ENCODE peak calls at places on chromosome 17, in seven cellular contexts. W, P, Q, N, M, H and E are unnamed samples.

GRCh38 chr17:41864837-41865595 is at the start of gene KLHL11:
- DNase-seq in W (peak), P (peak), Q (peak), N (peak), M (peak), H (peak), E (peak)

GRCh38 chr17:74042744-74043486 is 160.6 kb upstream of the RPL38 start:
- DNase-seq in W (no peak), P (no peak), Q (peak), N (no peak), M (peak), H (peak), E (peak)

GRCh38 chr17:1490643-1491405 is 1.7 kb downstream of the MYO1C start:
- DNase-seq in W (peak), P (no peak), Q (no peak), N (no peak), M (peak), H (peak), E (peak)

GRCh38 chr17:57441270-57441600 is 184.9 kb downstream of the MSI2 start:
- DNase-seq in W (no peak), P (no peak), Q (no peak), N (no peak), M (no peak), H (no peak), E (no peak)

GRCh38 chr17:29143894-29144293 is 36.3 kb downstream of the MYO18A start:
- DNase-seq in W (peak), P (no peak), Q (peak), N (no peak), M (peak), H (peak), E (peak)

GRCh38 chr17:41404024-41404651 is 6.7 kb upstream of the KRT31 start:
- DNase-seq in W (no peak), P (no peak), Q (peak), N (no peak), M (peak), H (peak), E (peak)

GRCh38 chr17:17411692-17412091 is 65.1 kb upstream of the MED9 start:
- DNase-seq in W (no peak), P (no peak), Q (no peak), N (no peak), M (peak), H (no peak), E (no peak)

GRCh38 chr17:43372273-43372911 is 26.4 kb upstream of the ARL4D start:
- DNase-seq in W (no peak), P (no peak), Q (no peak), N (no peak), M (no peak), H (peak), E (no peak)

GRCh38 chr17:62705781-62706597 is 78.5 kb downstream of the MRC2 start:
- DNase-seq in W (peak), P (no peak), Q (peak), N (peak), M (no peak), H (peak), E (peak)

GRCh38 chr17:77436481-77436880 is 295.7 kb downstream of the SEC14L1 start:
- DNase-seq in W (no peak), P (no peak), Q (no peak), N (no peak), M (no peak), H (no peak), E (no peak)

GRCh38 chr17:77435272-77436057 is 294.7 kb downstream of the SEC14L1 start:
- DNase-seq in W (no peak), P (no peak), Q (no peak), N (no peak), M (no peak), H (no peak), E (no peak)

GRCh38 chr17:77437017-77437416 is 296.2 kb downstream of the SEC14L1 start:
- DNase-seq in W (no peak), P (no peak), Q (peak), N (no peak), M (no peak), H (peak), E (no peak)

GRCh38 chr17:77434136-77435114 is 293.7 kb downstream of the SEC14L1 start:
- DNase-seq in W (no peak), P (no peak), Q (no peak), N (no peak), M (no peak), H (no peak), E (no peak)

DNA sequence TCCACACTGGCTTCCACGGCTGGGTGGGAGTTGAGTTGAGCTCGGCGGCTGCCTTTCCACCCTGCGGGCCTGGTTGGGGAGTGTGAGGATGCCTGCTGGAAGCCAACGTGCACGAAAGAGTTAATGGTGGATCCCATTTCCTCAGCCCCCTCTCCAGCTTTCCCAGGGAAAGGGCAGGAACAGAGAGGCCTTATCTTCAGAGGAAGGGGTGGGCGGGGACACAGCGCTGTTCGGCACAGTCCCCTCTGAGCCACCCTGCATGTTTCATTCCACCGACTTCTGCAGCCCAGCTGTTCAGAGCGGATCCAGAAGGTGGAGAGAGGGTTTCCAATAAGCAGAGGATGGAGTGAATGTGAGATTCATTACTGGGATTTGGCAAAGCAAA is 295.3 kb downstream of the SEC14L1 start:
- DNase-seq in W (peak), P (no peak), Q (peak), N (no peak), M (no peak), H (peak), E (peak)
- H3K9ac ChIP-seq in W (no peak), P (peak), Q (peak), N (no peak), M (no peak), H (peak), E (peak)

DNA sequence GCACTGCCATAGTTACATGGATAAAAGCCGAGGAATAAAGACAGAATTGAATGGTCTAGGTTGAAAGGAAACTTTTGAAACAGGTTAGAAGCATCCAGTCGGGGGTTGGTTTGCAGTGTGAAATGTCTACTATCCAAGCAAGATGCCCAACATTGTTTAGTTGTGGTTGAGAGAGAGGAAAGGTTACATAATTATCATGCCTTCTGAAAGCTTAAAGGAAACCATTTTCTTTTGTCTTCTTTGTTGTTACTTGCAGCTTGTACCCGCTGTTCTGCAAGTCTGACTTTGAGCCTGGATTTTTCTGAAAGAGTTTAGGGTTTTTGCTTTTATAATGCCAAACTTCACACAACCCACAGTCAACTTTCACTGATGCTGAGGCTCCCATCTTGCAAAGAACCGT is 167.9 kb downstream of the AXIN2 start:
- DNase-seq in W (no peak), P (no peak), Q (no peak), N (no peak), M (peak), H (no peak), E (no peak)
- H2BK120ac ChIP-seq in W (no peak), P (no peak), Q (no peak), N (no peak), M (no peak), H (no peak), E (no peak)

GRCh38 chr17:46208997-46209396 is 15.8 kb upstream of the KANSL1 start:
- DNase-seq in W (no peak), P (no peak), Q (no peak), N (no peak), M (no peak), H (no peak), E (no peak)

GRCh38 chr17:46216682-46217081 is 23.5 kb upstream of the KANSL1 start:
- DNase-seq in W (no peak), P (no peak), Q (no peak), N (no peak), M (no peak), H (no peak), E (no peak)

GRCh38 chr17:46212634-46213435 is 19.6 kb upstream of the KANSL1 start:
- DNase-seq in W (peak), P (peak), Q (peak), N (no peak), M (peak), H (peak), E (peak)
- H2AK5ac ChIP-seq in W (no peak), P (no peak), Q (no peak), N (no peak), M (no peak), H (no peak), E (no peak)

DNA sequence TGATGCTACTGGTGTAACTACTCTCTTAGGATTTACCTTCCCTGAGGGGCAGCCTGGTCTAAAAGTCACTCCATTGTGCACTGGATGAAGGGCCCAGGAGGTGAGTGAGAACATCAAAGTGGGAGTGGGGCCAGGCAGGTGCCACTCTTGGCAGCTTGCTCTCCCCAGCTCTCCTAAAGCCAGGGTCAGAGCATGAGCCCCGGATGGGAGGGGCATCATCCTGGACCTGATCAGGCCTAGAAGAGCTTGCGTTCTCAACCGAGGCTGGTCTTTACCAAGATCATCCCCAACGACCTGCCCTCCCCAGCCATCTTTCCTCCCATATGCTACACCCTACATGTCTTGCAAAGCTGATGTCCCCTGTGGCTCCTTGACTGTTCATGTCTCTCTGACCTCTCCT is 87.1 kb downstream of the AIPL1 start:
- DNase-seq in W (no peak), P (no peak), Q (no peak), N (no peak), M (no peak), H (no peak), E (no peak)
- H3K9ac ChIP-seq in W (no peak), P (no peak), Q (no peak), N (no peak), M (no peak), H (no peak), E (no peak)

GRCh38 chr17:18987230-18987610 is 17.3 kb downstream of the FAM83G start:
- DNase-seq in W (no peak), P (no peak), Q (no peak), N (no peak), M (no peak), H (no peak), E (no peak)

GRCh38 chr17:18984273-18985114 is 20.1 kb downstream of the FAM83G start:
- DNase-seq in W (no peak), P (no peak), Q (no peak), N (no peak), M (no peak), H (no peak), E (no peak)

GRCh38 chr17:18987862-18988545 is 16.6 kb downstream of the FAM83G start:
- DNase-seq in W (no peak), P (no peak), Q (no peak), N (no peak), M (no peak), H (no peak), E (no peak)

GRCh38 chr17:18986541-18987229 is 17.9 kb downstream of the FAM83G start:
- DNase-seq in W (no peak), P (no peak), Q (no peak), N (no peak), M (no peak), H (no peak), E (no peak)

GRCh38 chr17:18985475-18985874 is 19.1 kb downstream of the FAM83G start:
- DNase-seq in W (no peak), P (no peak), Q (no peak), N (no peak), M (no peak), H (no peak), E (no peak)
- H2BK120ac ChIP-seq in W (no peak), P (no peak), Q (no peak), N (no peak), M (no peak), H (no peak), E (no peak)

DNA sequence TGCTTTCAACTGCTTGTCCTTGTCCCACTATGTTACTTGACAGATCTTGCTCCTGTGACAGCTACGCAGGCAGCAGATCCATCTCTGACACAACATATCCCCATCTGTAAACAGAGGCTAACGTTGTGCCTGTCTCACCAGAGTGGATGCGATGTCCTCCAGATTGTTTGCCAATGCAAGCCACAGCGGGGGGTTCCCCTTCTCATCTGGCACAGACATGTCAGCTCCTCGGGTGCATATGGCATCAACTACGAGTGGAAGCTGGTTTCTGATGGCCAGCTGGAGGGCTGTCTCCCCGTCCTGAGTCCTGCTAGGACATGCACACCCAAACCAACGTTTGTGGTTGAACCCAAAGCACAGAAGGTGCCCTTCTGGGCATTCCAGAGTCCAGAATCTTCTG is 39.0 kb downstream of the CYB5D2 start:
- DNase-seq in W (no peak), P (no peak), Q (no peak), N (no peak), M (no peak), H (no peak), E (no peak)
- H2AK5ac ChIP-seq in W (no peak), P (no peak), Q (no peak), N (no peak), M (no peak), H (no peak), E (no peak)

GRCh38 chr17:75612906-75613626 is 20.2 kb upstream of the SMIM5 start:
- DNase-seq in W (no peak), P (no peak), Q (no peak), N (no peak), M (no peak), H (no peak), E (no peak)
- H3K9ac ChIP-seq in W (no peak), P (no peak), Q (no peak), N (no peak), M (no peak), H (no peak), E (no peak)

GRCh38 chr17:36089888-36090836 is at the start of gene CCL3:
- DNase-seq in W (no peak), P (no peak), Q (no peak), N (no peak), M (peak), H (no peak), E (no peak)

GRCh38 chr17:36082062-36082461 is 7.9 kb downstream of the CCL3 start:
- DNase-seq in W (no peak), P (no peak), Q (no peak), N (no peak), M (no peak), H (no peak), E (no peak)

GRCh38 chr17:36088559-36089376 is 1.2 kb downstream of the CCL3 start:
- DNase-seq in W (no peak), P (no peak), Q (no peak), N (no peak), M (no peak), H (no peak), E (peak)

DNA sequence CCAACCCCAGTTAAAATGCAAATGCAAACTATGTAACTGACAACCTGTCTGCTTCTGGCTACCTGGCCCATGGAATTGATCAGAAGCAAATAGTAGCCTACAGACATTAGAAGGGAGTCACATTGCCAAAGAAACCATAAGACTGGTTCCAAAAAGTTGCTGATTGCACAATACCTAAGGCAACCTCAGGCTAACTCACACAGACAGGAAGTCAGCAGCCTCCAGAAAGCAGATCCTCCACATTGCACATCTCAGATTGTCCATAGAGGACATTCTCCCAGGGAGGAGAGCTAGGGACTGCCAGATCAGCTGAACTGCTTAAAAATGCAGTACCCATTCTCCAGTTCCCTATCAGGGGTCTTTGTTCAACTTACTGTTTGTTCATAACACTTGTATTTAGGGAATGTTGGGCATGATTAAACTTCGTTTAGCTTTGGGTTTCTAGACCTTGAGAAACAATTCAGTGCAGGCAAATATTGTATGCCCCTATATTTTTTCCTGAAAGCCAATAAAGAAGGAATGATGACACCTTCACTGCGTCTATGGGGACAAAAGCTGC is 4.2 kb downstream of the CCL3 start:
- DNase-seq in W (no peak), P (no peak), Q (no peak), N (no peak), M (peak), H (no peak), E (no peak)
- H2BK120ac ChIP-seq in W (no peak), P (no peak), Q (no peak), N (no peak), M (no peak), H (no peak), E (no peak)